ENCODE peak calls at places on chromosomes 11 and 22, in five cellular contexts. X is A549, J is fibroblast of gingiva, T is mucosa of descending colon, Z is astrocyte of the cerebellum. K is an unnamed sample.

GRCh38 chr22:17754233-17754925 is 19.9 kb downstream of the BID start:
- DNase-seq in X (no peak), J (no peak), T (no peak), Z (no peak), K (no peak)

GRCh38 chr11:69951821-69952590 is 126.1 kb upstream of the ANO1 start:
- DNase-seq in X (no peak), J (no peak), T (no peak), Z (no peak), K (no peak)

GRCh38 chr11:44927174-44927661 is 23.5 kb downstream of the TP53I11 start:
- DNase-seq in X (peak; percentile 79), J (peak; percentile 38), T (peak; percentile 72), Z (peak; percentile 49), K (no peak)

GRCh38 chr11:9280655-9281301 is 15.6 kb upstream of the DENND5A start:
- DNase-seq in X (no peak), J (peak; percentile 37), T (peak; percentile 72), Z (peak; percentile 69), K (peak; percentile 34)

GRCh38 chr11:83656931-83657330 is 370.8 kb upstream of the CCDC90B start:
- DNase-seq in X (no peak), J (no peak), T (no peak), Z (no peak), K (no peak)

GRCh38 chr11:1570896-1571759 is 943 bp downstream of the DUSP8 start:
- DNase-seq in X (no peak), J (no peak), T (peak; percentile 51), Z (no peak), K (no peak)

GRCh38 chr22:46528121-46528610 is 9.3 kb downstream of the CELSR1 start:
- DNase-seq in X (peak; percentile 84), J (no peak), T (no peak), Z (no peak), K (no peak)

GRCh38 chr22:27242917-27243589 is 558.5 kb downstream of the MN1 start:
- DNase-seq in X (peak; percentile 39), J (no peak), T (no peak), Z (no peak), K (no peak)

GRCh38 chr11:85922367-85922766 is 67.2 kb downstream of the CCDC83 start:
- DNase-seq in X (no peak), J (no peak), T (no peak), Z (no peak), K (no peak)

GRCh38 chr11:10413268-10413667 is 41.8 kb upstream of the AMPD3 start:
- DNase-seq in X (no peak), J (peak; percentile 22), T (peak; percentile 51), Z (no peak), K (no peak)

GRCh38 chr11:106208795-106209194 is 131.3 kb downstream of the AASDHPPT start:
- DNase-seq in X (no peak), J (no peak), T (no peak), Z (no peak), K (no peak)

GRCh38 chr11:114819028-114819427 is 140.7 kb downstream of the NXPE2 start:
- DNase-seq in X (no peak), J (no peak), T (no peak), Z (no peak), K (no peak)

GRCh38 chr11:66188580-66188979 is 79.9 kb upstream of the RAB1B start:
- DNase-seq in X (no peak), J (peak; percentile 26), T (no peak), Z (peak; percentile 35), K (no peak)

GRCh38 chr11:93219440-93219839 is 21.6 kb upstream of the SLC36A4 start:
- DNase-seq in X (no peak), J (no peak), T (no peak), Z (no peak), K (no peak)

GRCh38 chr11:103051986-103052385 is 40.0 kb downstream of the DCUN1D5 start:
- DNase-seq in X (no peak), J (peak; percentile 69), T (no peak), Z (peak; percentile 91), K (no peak)

GRCh38 chr11:12100429-12100828 is 10.0 kb upstream of the MICAL2 start:
- DNase-seq in X (no peak), J (no peak), T (peak; percentile 78), Z (no peak), K (no peak)

GRCh38 chr11:114678125-114679036 is at the start of gene NXPE2:
- DNase-seq in X (no peak), J (no peak), T (peak; percentile 85), Z (peak; percentile 4), K (peak; percentile 82)

GRCh38 chr11:113519989-113520613 is 44.9 kb upstream of the DRD2 start:
- DNase-seq in X (no peak), J (no peak), T (no peak), Z (no peak), K (no peak)

GRCh38 chr11:7077101-7077500 is 11.7 kb upstream of the RBMXL2 start:
- DNase-seq in X (no peak), J (no peak), T (no peak), Z (no peak), K (no peak)

GRCh38 chr11:2130881-2131352 is 8.3 kb downstream of the IGF2 start:
- DNase-seq in X (no peak), J (no peak), T (no peak), Z (no peak), K (no peak)

GRCh38 chr22:36528795-36529718 is at the start of gene EIF3D:
- DNase-seq in X (peak; percentile 73), J (peak; percentile 100), T (peak; percentile 100), Z (peak; percentile 99), K (peak; percentile 99)

GRCh38 chr11:80096736-80097135 is 655.9 kb upstream of the TENM4 start:
- DNase-seq in X (no peak), J (peak; percentile 67), T (no peak), Z (peak; percentile 81), K (no peak)

GRCh38 chr11:107232451-107232850 is 214.2 kb upstream of the GUCY1A2 start:
- DNase-seq in X (no peak), J (no peak), T (no peak), Z (no peak), K (peak; percentile 16)

GRCh38 chr11:126669416-126669815 is 313.9 kb downstream of the ST3GAL4 start:
- DNase-seq in X (no peak), J (no peak), T (no peak), Z (no peak), K (no peak)

GRCh38 chr11:37532271-37532670 is 934.2 kb upstream of the RAG2 start:
- DNase-seq in X (no peak), J (no peak), T (no peak), Z (no peak), K (no peak)

GRCh38 chr22:35612903-35613302 is 4.2 kb downstream of the MB start:
- DNase-seq in X (no peak), J (no peak), T (no peak), Z (no peak), K (no peak)

GRCh38 chr11:115498354-115498753 is 5.9 kb downstream of the CADM1 start:
- DNase-seq in X (no peak), J (no peak), T (peak; percentile 10), Z (no peak), K (no peak)

GRCh38 chr11:33065445-33066178 is 26.2 kb downstream of the TCP11L1 start:
- DNase-seq in X (peak; percentile 56), J (peak; percentile 46), T (peak; percentile 85), Z (peak; percentile 32), K (no peak)